ENCODE peak calls at places on chromosome 13, in nine cellular contexts. One of them, this sample, is unnamed. For H3K27me3 and H3K9me3, the result is how much of the 10 kb centered on the place peaks cover.

GRCh38 chr13:83919775-83920174 is 37.5 kb upstream of the SLITRK1 start:
- DNase-seq in Panc1: no peak
- DNase-seq in esophagus squamous epithelium: no peak
- DNase-seq in upper lobe of left lung: no peak
- DNase-seq in psoas muscle: no peak
- DNase-seq in heart left ventricle: no peak
- DNase-seq in left ventricle myocardium inferior: no peak
- DNase-seq in neural progenitor cell: peak
- DNase-seq in upper lobe of right lung: no peak
- DNase-seq in this sample: no peak

GRCh38 chr13:20713751-20714150 is 10.3 kb downstream of the IL17D start:
- DNase-seq in Panc1: no peak
- DNase-seq in esophagus squamous epithelium: no peak
- DNase-seq in upper lobe of left lung: peak
- DNase-seq in psoas muscle: peak
- DNase-seq in heart left ventricle: peak
- DNase-seq in left ventricle myocardium inferior: no peak
- DNase-seq in neural progenitor cell: no peak
- DNase-seq in upper lobe of right lung: no peak
- DNase-seq in this sample: no peak

GRCh38 chr13:19052180-19052579 is 129.4 kb downstream of the TUBA3C start:
- DNase-seq in Panc1: no peak
- DNase-seq in esophagus squamous epithelium: no peak
- DNase-seq in upper lobe of left lung: no peak
- DNase-seq in psoas muscle: no peak
- DNase-seq in heart left ventricle: no peak
- DNase-seq in left ventricle myocardium inferior: no peak
- DNase-seq in neural progenitor cell: no peak
- DNase-seq in upper lobe of right lung: no peak
- DNase-seq in this sample: no peak

GRCh38 chr13:31200636-31200970 is 828 bp downstream of the B3GLCT start:
- DNase-seq in Panc1: no peak
- DNase-seq in esophagus squamous epithelium: no peak
- DNase-seq in upper lobe of left lung: peak
- DNase-seq in psoas muscle: peak
- DNase-seq in heart left ventricle: peak
- DNase-seq in left ventricle myocardium inferior: peak
- DNase-seq in neural progenitor cell: peak
- DNase-seq in upper lobe of right lung: peak
- DNase-seq in this sample: no peak

GRCh38 chr13:91381371-91381770 is 17.1 kb upstream of the GPC5 start:
- DNase-seq in Panc1: no peak
- DNase-seq in esophagus squamous epithelium: no peak
- DNase-seq in upper lobe of left lung: no peak
- DNase-seq in psoas muscle: no peak
- DNase-seq in heart left ventricle: no peak
- DNase-seq in left ventricle myocardium inferior: no peak
- DNase-seq in neural progenitor cell: peak
- DNase-seq in upper lobe of right lung: no peak
- DNase-seq in this sample: no peak

GRCh38 chr13:71718931-71719330 is 148.1 kb downstream of the DACH1 start:
- DNase-seq in Panc1: no peak
- DNase-seq in esophagus squamous epithelium: no peak
- DNase-seq in upper lobe of left lung: no peak
- DNase-seq in psoas muscle: no peak
- DNase-seq in heart left ventricle: no peak
- DNase-seq in left ventricle myocardium inferior: no peak
- DNase-seq in neural progenitor cell: no peak
- DNase-seq in upper lobe of right lung: no peak
- DNase-seq in this sample: no peak

GRCh38 chr13:80630685-80631121 is 289.8 kb upstream of the SPRY2 start:
- DNase-seq in Panc1: no peak
- DNase-seq in esophagus squamous epithelium: no peak
- DNase-seq in upper lobe of left lung: no peak
- DNase-seq in psoas muscle: no peak
- DNase-seq in heart left ventricle: no peak
- DNase-seq in left ventricle myocardium inferior: no peak
- DNase-seq in neural progenitor cell: no peak
- DNase-seq in upper lobe of right lung: no peak
- DNase-seq in this sample: no peak

GRCh38 chr13:38045278-38046048 is 175.9 kb upstream of the TRPC4 start:
- DNase-seq in Panc1: no peak
- DNase-seq in esophagus squamous epithelium: no peak
- DNase-seq in upper lobe of left lung: no peak
- DNase-seq in psoas muscle: no peak
- DNase-seq in heart left ventricle: no peak
- DNase-seq in left ventricle myocardium inferior: no peak
- DNase-seq in neural progenitor cell: peak
- DNase-seq in upper lobe of right lung: no peak
- DNase-seq in this sample: no peak

GRCh38 chr13:24267801-24268200 is 41.6 kb upstream of the C1QTNF9 start:
- DNase-seq in Panc1: no peak
- DNase-seq in esophagus squamous epithelium: no peak
- DNase-seq in upper lobe of left lung: no peak
- DNase-seq in psoas muscle: no peak
- DNase-seq in heart left ventricle: no peak
- DNase-seq in left ventricle myocardium inferior: no peak
- DNase-seq in neural progenitor cell: no peak
- DNase-seq in upper lobe of right lung: no peak
- DNase-seq in this sample: no peak

GRCh38 chr13:21834511-21834910 is 163.6 kb downstream of the FGF9 start:
- DNase-seq in Panc1: no peak
- DNase-seq in esophagus squamous epithelium: no peak
- DNase-seq in upper lobe of left lung: no peak
- DNase-seq in psoas muscle: no peak
- DNase-seq in heart left ventricle: no peak
- DNase-seq in left ventricle myocardium inferior: no peak
- DNase-seq in neural progenitor cell: no peak
- DNase-seq in upper lobe of right lung: no peak
- DNase-seq in this sample: no peak

GRCh38 chr13:114282143-114282685 is 813 bp downstream of the UPF3A start:
- DNase-seq in Panc1: no peak
- DNase-seq in esophagus squamous epithelium: no peak
- DNase-seq in upper lobe of left lung: peak
- DNase-seq in psoas muscle: peak
- DNase-seq in heart left ventricle: peak
- DNase-seq in left ventricle myocardium inferior: peak
- DNase-seq in neural progenitor cell: peak
- DNase-seq in upper lobe of right lung: peak
- DNase-seq in this sample: no peak

GRCh38 chr13:31172001-31172400 is 10.3 kb upstream of the HSPH1 start:
- DNase-seq in Panc1: no peak
- DNase-seq in esophagus squamous epithelium: no peak
- DNase-seq in upper lobe of left lung: no peak
- DNase-seq in psoas muscle: no peak
- DNase-seq in heart left ventricle: no peak
- DNase-seq in left ventricle myocardium inferior: no peak
- DNase-seq in neural progenitor cell: no peak
- DNase-seq in upper lobe of right lung: no peak
- DNase-seq in this sample: no peak

GRCh38 chr13:111949311-111949710 is 117.6 kb upstream of the SOX1 start:
- DNase-seq in Panc1: no peak
- DNase-seq in esophagus squamous epithelium: no peak
- DNase-seq in upper lobe of left lung: no peak
- DNase-seq in psoas muscle: no peak
- DNase-seq in heart left ventricle: no peak
- DNase-seq in left ventricle myocardium inferior: no peak
- DNase-seq in neural progenitor cell: no peak
- DNase-seq in upper lobe of right lung: peak
- DNase-seq in this sample: no peak

GRCh38 chr13:37656247-37656940 is 57.8 kb upstream of the POSTN start:
- DNase-seq in Panc1: peak
- DNase-seq in esophagus squamous epithelium: no peak
- DNase-seq in upper lobe of left lung: no peak
- DNase-seq in psoas muscle: no peak
- DNase-seq in heart left ventricle: no peak
- DNase-seq in left ventricle myocardium inferior: no peak
- DNase-seq in neural progenitor cell: no peak
- DNase-seq in upper lobe of right lung: no peak
- DNase-seq in this sample: no peak

GRCh38 chr13:53004605-53005004 is 24.0 kb upstream of the OLFM4 start:
- DNase-seq in Panc1: no peak
- DNase-seq in esophagus squamous epithelium: no peak
- DNase-seq in upper lobe of left lung: no peak
- DNase-seq in psoas muscle: no peak
- DNase-seq in heart left ventricle: no peak
- DNase-seq in left ventricle myocardium inferior: no peak
- DNase-seq in neural progenitor cell: peak
- DNase-seq in upper lobe of right lung: no peak
- DNase-seq in this sample: no peak

GRCh38 chr13:34310539-34310938 is 492.6 kb downstream of the RFC3 start:
- DNase-seq in Panc1: no peak
- DNase-seq in esophagus squamous epithelium: no peak
- DNase-seq in upper lobe of left lung: no peak
- DNase-seq in psoas muscle: no peak
- DNase-seq in heart left ventricle: no peak
- DNase-seq in left ventricle myocardium inferior: no peak
- DNase-seq in neural progenitor cell: no peak
- DNase-seq in upper lobe of right lung: no peak
- DNase-seq in this sample: no peak

GRCh38 chr13:31209172-31209818 is 9.5 kb downstream of the B3GLCT start:
- DNase-seq in Panc1: no peak
- DNase-seq in esophagus squamous epithelium: no peak
- DNase-seq in upper lobe of left lung: no peak
- DNase-seq in psoas muscle: peak
- DNase-seq in heart left ventricle: peak
- DNase-seq in left ventricle myocardium inferior: peak
- DNase-seq in neural progenitor cell: peak
- DNase-seq in upper lobe of right lung: no peak
- DNase-seq in this sample: no peak

GRCh38 chr13:80740076-80740475 is 399.1 kb upstream of the SPRY2 start:
- DNase-seq in Panc1: no peak
- DNase-seq in esophagus squamous epithelium: no peak
- DNase-seq in upper lobe of left lung: no peak
- DNase-seq in psoas muscle: no peak
- DNase-seq in heart left ventricle: no peak
- DNase-seq in left ventricle myocardium inferior: no peak
- DNase-seq in neural progenitor cell: no peak
- DNase-seq in upper lobe of right lung: no peak
- DNase-seq in this sample: no peak

GRCh38 chr13:91174886-91175501 is 172.5 kb upstream of the MIR17HG start:
- DNase-seq in Panc1: no peak
- DNase-seq in esophagus squamous epithelium: no peak
- DNase-seq in upper lobe of left lung: peak
- DNase-seq in psoas muscle: no peak
- DNase-seq in heart left ventricle: peak
- DNase-seq in left ventricle myocardium inferior: no peak
- DNase-seq in neural progenitor cell: no peak
- DNase-seq in upper lobe of right lung: peak
- DNase-seq in this sample: no peak

GRCh38 chr13:51192348-51192747 is 29.9 kb upstream of the FAM124A start:
- DNase-seq in Panc1: no peak
- DNase-seq in esophagus squamous epithelium: no peak
- DNase-seq in upper lobe of left lung: no peak
- DNase-seq in psoas muscle: no peak
- DNase-seq in heart left ventricle: no peak
- DNase-seq in left ventricle myocardium inferior: no peak
- DNase-seq in neural progenitor cell: no peak
- DNase-seq in upper lobe of right lung: no peak
- DNase-seq in this sample: no peak

GRCh38 chr13:51194942-51195341 is 27.3 kb upstream of the FAM124A start:
- DNase-seq in Panc1: no peak
- DNase-seq in esophagus squamous epithelium: no peak
- DNase-seq in upper lobe of left lung: no peak
- DNase-seq in psoas muscle: no peak
- DNase-seq in heart left ventricle: no peak
- DNase-seq in left ventricle myocardium inferior: no peak
- DNase-seq in neural progenitor cell: no peak
- DNase-seq in upper lobe of right lung: no peak
- DNase-seq in this sample: no peak

GRCh38 chr13:51193387-51193786 is 28.8 kb upstream of the FAM124A start:
- DNase-seq in Panc1: no peak
- DNase-seq in esophagus squamous epithelium: no peak
- DNase-seq in upper lobe of left lung: no peak
- DNase-seq in psoas muscle: no peak
- DNase-seq in heart left ventricle: no peak
- DNase-seq in left ventricle myocardium inferior: no peak
- DNase-seq in neural progenitor cell: no peak
- DNase-seq in upper lobe of right lung: no peak
- DNase-seq in this sample: no peak

GRCh38 chr13:51191743-51192142 is 30.5 kb upstream of the FAM124A start:
- DNase-seq in Panc1: no peak
- DNase-seq in esophagus squamous epithelium: no peak
- DNase-seq in upper lobe of left lung: no peak
- DNase-seq in psoas muscle: no peak
- DNase-seq in heart left ventricle: no peak
- DNase-seq in left ventricle myocardium inferior: no peak
- DNase-seq in neural progenitor cell: no peak
- DNase-seq in upper lobe of right lung: no peak
- DNase-seq in this sample: no peak
- H3K27me3 ChIP-seq in Panc1: under half
- H3K27me3 ChIP-seq in esophagus squamous epithelium: under half
- H3K27me3 ChIP-seq in upper lobe of left lung: under half
- H3K27me3 ChIP-seq in psoas muscle: under half
- H3K27me3 ChIP-seq in heart left ventricle: under half
- H3K27me3 ChIP-seq in left ventricle myocardium inferior: under half
- H3K27me3 ChIP-seq in neural progenitor cell: under half
- H3K27me3 ChIP-seq in upper lobe of right lung: under half
- H3K27me3 ChIP-seq in this sample: under half

GRCh38 chr13:58573742-58574141 is 942.2 kb downstream of the PCDH17 start:
- DNase-seq in Panc1: no peak
- DNase-seq in esophagus squamous epithelium: no peak
- DNase-seq in upper lobe of left lung: no peak
- DNase-seq in psoas muscle: no peak
- DNase-seq in heart left ventricle: no peak
- DNase-seq in left ventricle myocardium inferior: no peak
- DNase-seq in neural progenitor cell: no peak
- DNase-seq in upper lobe of right lung: no peak
- DNase-seq in this sample: no peak
- H3K9me3 ChIP-seq in Panc1: under half
- H3K9me3 ChIP-seq in esophagus squamous epithelium: under half
- H3K9me3 ChIP-seq in upper lobe of left lung: under half
- H3K9me3 ChIP-seq in psoas muscle: under half
- H3K9me3 ChIP-seq in heart left ventricle: under half
- H3K9me3 ChIP-seq in left ventricle myocardium inferior: under half
- H3K9me3 ChIP-seq in neural progenitor cell: under half
- H3K9me3 ChIP-seq in upper lobe of right lung: under half
- H3K9me3 ChIP-seq in this sample: under half

GRCh38 chr13:59450218-59450617 is 713.5 kb downstream of the DIAPH3 start:
- DNase-seq in Panc1: no peak
- DNase-seq in esophagus squamous epithelium: no peak
- DNase-seq in upper lobe of left lung: no peak
- DNase-seq in psoas muscle: no peak
- DNase-seq in heart left ventricle: no peak
- DNase-seq in left ventricle myocardium inferior: no peak
- DNase-seq in neural progenitor cell: no peak
- DNase-seq in upper lobe of right lung: no peak
- DNase-seq in this sample: no peak
- H3K27me3 ChIP-seq in Panc1: under half
- H3K27me3 ChIP-seq in esophagus squamous epithelium: under half
- H3K27me3 ChIP-seq in upper lobe of left lung: under half
- H3K27me3 ChIP-seq in psoas muscle: under half
- H3K27me3 ChIP-seq in heart left ventricle: under half
- H3K27me3 ChIP-seq in left ventricle myocardium inferior: under half
- H3K27me3 ChIP-seq in neural progenitor cell: under half
- H3K27me3 ChIP-seq in upper lobe of right lung: under half
- H3K27me3 ChIP-seq in this sample: under half

DNA sequence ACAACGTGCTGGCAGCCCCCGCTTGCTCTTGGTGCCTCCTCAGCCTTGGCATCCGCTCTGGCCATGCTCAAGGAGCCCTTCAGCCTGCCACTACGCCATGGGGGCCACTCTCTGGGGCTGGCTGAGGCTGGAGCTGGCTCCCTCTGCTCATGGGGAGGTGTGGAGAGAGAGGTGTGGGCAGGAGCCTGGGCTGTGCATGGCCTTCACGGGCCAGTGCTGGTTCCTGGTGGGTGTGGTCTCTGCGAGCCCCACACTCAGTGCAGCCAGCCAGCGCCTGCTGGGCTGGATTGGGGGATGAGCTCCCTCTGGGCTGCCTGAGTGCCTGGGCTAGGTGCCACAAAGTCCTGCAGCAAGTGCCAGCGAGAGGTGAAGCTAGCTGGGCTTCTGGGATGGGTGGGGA is 1289.1 kb downstream of the OLFM4 start:
- DNase-seq in Panc1: no peak
- DNase-seq in esophagus squamous epithelium: no peak
- DNase-seq in upper lobe of left lung: peak
- DNase-seq in psoas muscle: no peak
- DNase-seq in heart left ventricle: no peak
- DNase-seq in left ventricle myocardium inferior: no peak
- DNase-seq in neural progenitor cell: no peak
- DNase-seq in upper lobe of right lung: no peak
- DNase-seq in this sample: no peak
- H3K9me3 ChIP-seq in Panc1: under half
- H3K9me3 ChIP-seq in esophagus squamous epithelium: under half
- H3K9me3 ChIP-seq in upper lobe of left lung: under half
- H3K9me3 ChIP-seq in psoas muscle: under half
- H3K9me3 ChIP-seq in heart left ventricle: under half
- H3K9me3 ChIP-seq in left ventricle myocardium inferior: under half
- H3K9me3 ChIP-seq in neural progenitor cell: under half
- H3K9me3 ChIP-seq in upper lobe of right lung: under half
- H3K9me3 ChIP-seq in this sample: under half